ENCODE peak calls at places on chromosomes 16 and 17, in four cellular contexts. D is GM23248, C is PC-3, F is Karpas-422. L is an unnamed sample. For H3K9me2, the result is how much of the 10 kb centered on the place peaks cover.

GRCh38 chr17:48804936-48805411 is 12.1 kb downstream of the TTLL6 start:
- DNase-seq in D (peak), C (peak), F (peak), L (peak)

GRCh38 chr16:87190288-87191240 is 126.6 kb downstream of the C16orf95 start:
- DNase-seq in D (no peak), C (no peak), F (no peak), L (no peak)

GRCh38 chr16:56589141-56590039 is at the start of gene MT3:
- DNase-seq in D (peak), C (peak), F (no peak), L (no peak)

GRCh38 chr16:2531696-2532493 is 687 bp upstream of the CEMP1 start:
- DNase-seq in D (peak), C (peak), F (peak), L (peak)

GRCh38 chr16:7369181-7369580 is 36.5 kb downstream of the RBFOX1 start:
- DNase-seq in D (no peak), C (no peak), F (no peak), L (no peak)

GRCh38 chr17:83173180-83173996 is 94.0 kb downstream of the METRNL start:
- DNase-seq in D (no peak), C (no peak), F (no peak), L (no peak)

GRCh38 chr17:2101448-2102257 is 46.8 kb downstream of the HIC1 start:
- DNase-seq in D (no peak), C (peak), F (no peak), L (no peak)

GRCh38 chr16:19093631-19094541 is 19.9 kb upstream of the ITPRIPL2 start:
- DNase-seq in D (no peak), C (no peak), F (peak), L (no peak)

GRCh38 chr17:12727076-12727750 is 61.5 kb downstream of the MYOCD start:
- DNase-seq in D (peak), C (peak), F (no peak), L (no peak)

GRCh38 chr17:13931752-13932477 is 137.4 kb upstream of the COX10 start:
- DNase-seq in D (peak), C (peak), F (peak), L (no peak)

GRCh38 chr17:72988451-72988850 is 104.0 kb downstream of the SLC39A11 start:
- DNase-seq in D (no peak), C (no peak), F (no peak), L (no peak)

GRCh38 chr17:53749178-53749577 is 73.5 kb upstream of the KIF2B start:
- DNase-seq in D (peak), C (peak), F (no peak), L (peak)

GRCh38 chr17:38605230-38605851 is 411 bp downstream of the SRCIN1 start:
- DNase-seq in D (no peak), C (no peak), F (no peak), L (no peak)

GRCh38 chr17:4643676-4644075 is 2.2 kb upstream of the ALOX15 start:
- DNase-seq in D (no peak), C (no peak), F (no peak), L (no peak)

GRCh38 chr17:39235555-39236221 is 9.9 kb upstream of the STAC2 start:
- DNase-seq in D (peak), C (peak), F (peak), L (peak)

GRCh38 chr16:88002211-88002610 is 51.0 kb downstream of the BANP start:
- DNase-seq in D (no peak), C (no peak), F (no peak), L (no peak)

GRCh38 chr16:2532494-2533141 is 1.4 kb upstream of the CEMP1 start:
- DNase-seq in D (peak), C (peak), F (peak), L (peak)

GRCh38 chr17:55487727-55488436 is 23.4 kb downstream of the SMIM36 start:
- DNase-seq in D (peak), C (peak), F (peak), L (no peak)

GRCh38 chr16:88973415-88974050 is 3.5 kb downstream of the CBFA2T3 start:
- DNase-seq in D (no peak), C (no peak), F (no peak), L (no peak)

GRCh38 chr16:22757202-22757601 is 56.8 kb upstream of the HS3ST2 start:
- DNase-seq in D (no peak), C (no peak), F (no peak), L (no peak)

GRCh38 chr16:22754577-22754976 is 59.4 kb upstream of the HS3ST2 start:
- DNase-seq in D (no peak), C (no peak), F (no peak), L (no peak)

GRCh38 chr16:22751104-22751667 is 62.8 kb upstream of the HS3ST2 start:
- DNase-seq in D (no peak), C (no peak), F (no peak), L (no peak)

GRCh38 chr16:22751685-22752084 is 62.3 kb upstream of the HS3ST2 start:
- DNase-seq in D (no peak), C (no peak), F (no peak), L (no peak)
- H3K9me2 ChIP-seq in D (under half), C (under half), F (under half), L (under half)

GRCh38 chr17:28972437-28972836 is 21.1 kb upstream of the PHF12 start:
- DNase-seq in D (peak), C (no peak), F (no peak), L (no peak)
- H3K9me2 ChIP-seq in D (under half), C (under half), F (under half), L (under half)

GRCh38 chr17:40363480-40363838 is 1.1 kb downstream of the GJD3 start:
- DNase-seq in D (peak), C (no peak), F (no peak), L (no peak)

GRCh38 chr17:40360091-40360490 is 4.4 kb downstream of the GJD3 start:
- DNase-seq in D (no peak), C (no peak), F (no peak), L (no peak)

GRCh38 chr17:40362696-40363479 is 1.6 kb downstream of the GJD3 start:
- DNase-seq in D (peak), C (peak), F (peak), L (peak)

GRCh38 chr17:40361925-40362695 is 2.4 kb downstream of the GJD3 start:
- DNase-seq in D (no peak), C (no peak), F (no peak), L (peak)

GRCh38 chr17:40361063-40361924 is 3.2 kb downstream of the GJD3 start:
- DNase-seq in D (no peak), C (no peak), F (no peak), L (no peak)
- H3K9me2 ChIP-seq in D (under half), C (under half), F (under half), L (under half)

GRCh38 chr16:49763826-49764225 is 92.1 kb downstream of the ZNF423 start:
- DNase-seq in D (no peak), C (no peak), F (no peak), L (no peak)

GRCh38 chr16:49766280-49766679 is 89.6 kb downstream of the ZNF423 start:
- DNase-seq in D (no peak), C (no peak), F (no peak), L (no peak)

GRCh38 chr16:49773534-49774486 is 82.1 kb downstream of the ZNF423 start:
- DNase-seq in D (no peak), C (no peak), F (no peak), L (no peak)

GRCh38 chr16:49767414-49767813 is 88.5 kb downstream of the ZNF423 start:
- DNase-seq in D (no peak), C (no peak), F (no peak), L (no peak)

DNA sequence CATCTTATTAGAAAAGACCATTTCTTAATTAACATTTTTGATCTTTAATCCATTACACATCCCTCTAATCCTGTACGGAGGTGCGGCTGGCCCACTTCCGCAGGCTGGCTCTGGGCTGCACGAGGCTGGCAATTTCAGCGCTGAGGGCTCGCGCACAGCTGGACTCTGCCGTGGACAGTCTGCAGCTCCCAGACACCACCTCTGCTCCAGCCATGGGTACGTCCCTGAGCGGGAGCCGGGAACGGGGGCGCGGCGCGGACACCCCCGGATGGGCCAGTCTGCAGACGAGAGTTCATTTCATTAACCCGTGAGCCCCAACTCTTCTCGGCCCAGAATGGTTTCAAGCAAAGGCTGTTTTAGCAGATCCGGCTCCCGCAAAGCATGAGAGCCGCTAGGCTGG is 87.9 kb downstream of the ZNF423 start:
- DNase-seq in D (no peak), C (no peak), F (no peak), L (no peak)
- H3K9me2 ChIP-seq in D (under half), C (under half), F (under half), L (under half)

DNA sequence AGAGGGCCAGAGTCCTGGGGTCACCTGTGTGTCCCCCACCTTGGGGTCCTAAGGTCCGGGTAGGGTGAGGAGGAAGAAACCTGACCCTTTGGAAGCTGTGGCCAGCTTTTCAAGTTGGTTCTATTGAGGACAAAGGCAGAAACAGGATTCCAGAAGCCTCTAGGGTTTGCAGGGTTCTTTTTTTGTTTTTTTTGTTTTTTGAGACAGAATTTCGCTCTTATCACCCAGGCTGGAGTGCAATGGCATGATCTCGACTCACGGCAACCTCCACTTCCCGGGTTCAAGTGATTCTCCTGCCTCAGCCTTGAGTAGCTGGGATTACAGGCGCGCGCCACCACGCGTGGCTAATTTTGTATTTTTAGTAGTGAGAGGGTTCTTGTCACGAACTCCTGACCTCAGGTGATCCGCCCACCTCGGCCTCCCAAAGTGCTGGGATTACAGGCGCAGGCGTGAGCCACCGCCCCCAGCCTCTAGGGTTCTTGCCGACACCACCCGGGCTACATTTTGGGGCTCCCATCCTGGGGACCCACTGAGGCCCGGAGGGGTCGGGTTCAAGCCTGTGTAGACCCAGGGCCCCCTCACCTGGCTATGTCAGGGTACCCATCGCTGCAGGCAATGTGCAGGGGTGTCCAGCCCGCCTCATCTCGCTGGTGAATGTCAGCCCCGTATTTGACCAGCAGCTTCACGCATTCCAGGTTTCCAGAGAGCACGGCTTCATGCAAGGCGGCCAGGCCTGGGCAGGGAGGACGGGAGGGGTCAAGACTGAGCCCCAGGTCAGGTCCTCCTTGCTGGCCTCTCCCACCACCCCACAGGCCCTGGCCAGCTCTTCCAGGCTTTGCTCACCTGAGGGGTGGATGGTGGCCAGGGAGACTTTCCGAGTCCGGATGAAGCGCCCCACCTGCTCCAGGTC is 674 bp downstream of the PPP1R27 start:
- DNase-seq in D (no peak), C (no peak), F (no peak), L (no peak)
- H3K9me2 ChIP-seq in D (under half), C (under half), F (under half), L (under half)

DNA sequence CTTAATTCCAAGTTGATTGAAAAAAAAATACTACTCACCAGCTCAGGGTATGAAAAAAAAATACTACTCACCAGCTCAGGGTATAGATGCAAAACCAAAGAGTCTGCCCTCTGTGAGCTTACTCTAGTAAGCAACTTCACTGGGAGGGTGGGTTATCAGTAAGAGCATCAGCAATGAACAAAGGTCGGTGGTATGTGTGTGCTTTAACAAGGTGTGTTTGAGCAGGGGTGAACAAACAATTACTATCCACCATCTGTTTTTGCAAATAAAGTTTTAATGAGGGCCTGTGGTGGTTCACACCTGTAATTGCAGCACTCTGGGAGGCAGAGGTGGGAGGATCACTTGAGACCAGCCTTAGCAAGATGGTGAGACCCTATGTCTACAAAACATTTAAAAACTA is 20.0 kb downstream of the NUFIP2 start:
- DNase-seq in D (no peak), C (no peak), F (no peak), L (no peak)
- H3K9me2 ChIP-seq in D (under half), C (under half), F (under half), L (under half)

GRCh38 chr17:80676564-80676963 is 131.9 kb downstream of the RPTOR start:
- DNase-seq in D (no peak), C (no peak), F (no peak), L (no peak)

GRCh38 chr17:80679816-80680215 is 135.2 kb downstream of the RPTOR start:
- DNase-seq in D (no peak), C (no peak), F (no peak), L (no peak)

GRCh38 chr17:80676096-80676466 is 131.4 kb downstream of the RPTOR start:
- DNase-seq in D (no peak), C (no peak), F (no peak), L (no peak)

GRCh38 chr17:80677214-80677756 is 132.6 kb downstream of the RPTOR start:
- DNase-seq in D (no peak), C (no peak), F (no peak), L (no peak)

DNA sequence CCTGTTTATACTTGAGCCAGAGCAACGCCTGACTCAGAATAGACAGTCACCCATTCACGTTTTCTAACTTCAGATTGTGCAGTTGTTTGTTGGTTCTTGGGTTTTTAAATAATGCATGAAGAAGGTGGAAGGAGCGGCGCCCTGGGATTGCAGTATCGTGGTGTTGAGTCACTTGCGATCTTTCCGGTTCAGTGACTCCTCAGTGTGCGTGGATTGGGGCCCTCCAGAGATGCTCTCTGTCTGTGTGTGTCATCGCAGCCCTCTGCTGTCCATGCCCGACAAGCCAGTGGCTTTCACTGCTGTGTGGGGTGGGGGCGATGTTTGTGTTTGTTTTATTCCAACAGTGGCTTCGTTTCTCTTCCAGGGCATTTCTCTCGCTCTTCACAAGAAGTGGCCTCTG is 134.0 kb downstream of the RPTOR start:
- DNase-seq in D (peak), C (peak), F (no peak), L (no peak)
- H3K9me2 ChIP-seq in D (under half), C (under half), F (under half), L (under half)

GRCh38 chr16:84925773-84926372 is 85.5 kb downstream of the ZDHHC7 start:
- DNase-seq in D (no peak), C (no peak), F (no peak), L (no peak)

GRCh38 chr16:84928679-84929420 is 82.5 kb downstream of the ZDHHC7 start:
- DNase-seq in D (peak), C (peak), F (peak), L (no peak)

GRCh38 chr16:84929421-84930297 is 81.7 kb downstream of the ZDHHC7 start:
- DNase-seq in D (peak), C (no peak), F (no peak), L (no peak)

GRCh38 chr16:84926462-84926861 is 84.9 kb downstream of the ZDHHC7 start:
- DNase-seq in D (no peak), C (no peak), F (no peak), L (no peak)

DNA sequence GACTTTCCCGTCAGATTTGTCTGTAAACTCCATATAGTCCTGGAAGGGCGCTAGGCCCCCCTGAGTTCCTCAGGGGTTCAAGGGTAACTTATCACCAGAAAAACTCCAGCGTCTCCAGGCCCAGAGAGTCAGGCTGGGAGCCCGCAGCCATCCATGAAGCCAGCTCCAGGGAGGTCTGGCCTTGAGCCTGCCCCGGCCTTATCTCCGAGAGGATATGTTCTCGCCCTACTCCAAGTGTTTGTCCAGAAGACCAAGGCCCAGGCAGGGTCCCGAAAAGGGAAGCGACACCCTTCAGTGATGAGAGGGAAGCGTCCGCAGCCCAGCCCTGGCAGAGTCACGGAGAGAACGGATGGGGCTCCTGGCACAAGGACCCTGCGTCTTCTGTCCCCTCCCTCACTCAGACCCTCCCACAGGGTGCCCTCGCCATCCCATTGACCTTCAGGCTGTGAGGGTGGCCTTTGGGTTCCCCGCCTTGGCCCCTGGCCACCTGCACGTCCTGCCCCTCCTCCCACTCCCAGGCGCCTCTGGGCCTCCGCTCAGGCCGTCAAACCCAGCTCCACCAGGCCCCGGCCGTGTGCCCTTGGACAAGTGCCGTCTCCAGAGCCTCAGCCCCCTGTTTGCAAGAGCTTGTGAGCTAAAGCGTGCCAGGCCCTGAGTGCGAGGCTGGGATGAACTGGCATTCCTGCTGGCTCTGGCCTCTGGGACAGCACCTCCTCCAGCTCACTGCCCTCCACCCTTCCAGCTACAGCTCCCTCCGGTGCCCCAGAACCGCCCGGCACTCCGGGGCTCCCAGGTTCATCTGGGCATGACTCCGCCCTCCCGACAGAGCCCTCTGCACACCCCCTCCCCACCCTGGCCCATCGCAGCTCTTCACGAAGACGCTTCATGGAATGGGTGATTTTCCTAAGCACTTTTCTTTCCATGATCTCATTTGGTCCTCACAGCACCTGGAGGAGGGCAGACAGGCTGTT is 83.4 kb downstream of the ZDHHC7 start:
- DNase-seq in D (no peak), C (no peak), F (no peak), L (no peak)
- H3K9me2 ChIP-seq in D (under half), C (under half), F (under half), L (under half)

GRCh38 chr17:67831268-67831667 is 6.0 kb downstream of the BPTF start:
- DNase-seq in D (no peak), C (peak), F (no peak), L (no peak)

GRCh38 chr17:67833946-67834631 is 8.8 kb downstream of the BPTF start:
- DNase-seq in D (no peak), C (peak), F (no peak), L (no peak)

GRCh38 chr17:67833134-67833533 is 7.8 kb downstream of the BPTF start:
- DNase-seq in D (no peak), C (peak), F (no peak), L (no peak)

GRCh38 chr17:67829331-67829730 is 4.0 kb downstream of the BPTF start:
- DNase-seq in D (peak), C (peak), F (peak), L (no peak)

GRCh38 chr17:67830440-67830839 is 5.1 kb downstream of the BPTF start:
- DNase-seq in D (peak), C (peak), F (no peak), L (no peak)
- H3K9me2 ChIP-seq in D (under half), C (under half), F (under half), L (under half)

L was measured in MM.1S.